ENCODE peak calls at places on chromosomes 2 and 18, in nine cellular contexts. T is cardiac muscle cell, C is psoas muscle, O is tibial nerve, S is aorta, V is hepatocyte, H is brain microvascular endothelial cell, Y is GM23338, E is adrenal gland. R is an unnamed sample. For H3K36me3, the result is how much of the 10 kb centered on the place peaks cover.

GRCh38 chr2:160224060-160224459 is 24.0 kb upstream of the ITGB6 start:
- DNase-seq in T (peak), C (no peak), O (no peak), S (no peak), V (peak), H (peak), Y (no peak), E (peak), R (no peak)

GRCh38 chr2:43178602-43179542 is 47.5 kb downstream of the ZFP36L2 start:
- DNase-seq in T (peak), C (peak), O (peak), S (peak), V (peak), H (peak), Y (peak), E (peak), R (peak)

GRCh38 chr2:238573065-238573778 is 146.5 kb downstream of the ASB1 start:
- DNase-seq in T (no peak), C (no peak), O (no peak), S (no peak), V (no peak), H (no peak), Y (peak), E (no peak), R (peak)

GRCh38 chr2:147860009-147860408 is 15.2 kb downstream of the ACVR2A start:
- DNase-seq in T (no peak), C (no peak), O (no peak), S (no peak), V (no peak), H (no peak), Y (peak), E (no peak), R (no peak)

GRCh38 chr2:183037660-183038340 is 457 bp downstream of the NCKAP1 start:
- DNase-seq in T (no peak), C (no peak), O (peak), S (peak), V (peak), H (peak), Y (peak), E (peak), R (peak)

GRCh38 chr18:1014496-1014895 is 109.8 kb downstream of the ADCYAP1 start:
- DNase-seq in T (peak), C (no peak), O (no peak), S (no peak), V (no peak), H (no peak), Y (peak), E (no peak), R (no peak)

GRCh38 chr2:27920148-27920885 is 29.8 kb downstream of the BABAM2 start:
- DNase-seq in T (peak), C (no peak), O (no peak), S (no peak), V (no peak), H (peak), Y (no peak), E (no peak), R (no peak)

GRCh38 chr2:160406591-160407392 is 86.8 kb downstream of the RBMS1 start:
- DNase-seq in T (peak), C (peak), O (peak), S (peak), V (peak), H (peak), Y (peak), E (peak), R (peak)

GRCh38 chr2:95333888-95334338 is 36.8 kb downstream of the KCNIP3 start:
- DNase-seq in T (peak), C (peak), O (no peak), S (peak), V (peak), H (no peak), Y (no peak), E (peak), R (no peak)

GRCh38 chr2:10375570-10376266 is 72.4 kb downstream of the ODC1 start:
- DNase-seq in T (no peak), C (no peak), O (no peak), S (no peak), V (no peak), H (no peak), Y (no peak), E (no peak), R (no peak)

GRCh38 chr2:210558708-210559107 is 2.3 kb downstream of the CPS1 start:
- DNase-seq in T (peak), C (no peak), O (no peak), S (no peak), V (no peak), H (peak), Y (no peak), E (no peak), R (no peak)

GRCh38 chr18:46407471-46408166 is 249.4 kb downstream of the LOXHD1 start:
- DNase-seq in T (peak), C (no peak), O (no peak), S (peak), V (peak), H (peak), Y (no peak), E (peak), R (no peak)

GRCh38 chr2:10216677-10217498 is 85.8 kb upstream of the HPCAL1 start:
- DNase-seq in T (no peak), C (no peak), O (no peak), S (peak), V (no peak), H (no peak), Y (no peak), E (no peak), R (peak)

GRCh38 chr2:201715459-201715858 is 17.0 kb upstream of the MPP4 start:
- DNase-seq in T (no peak), C (no peak), O (no peak), S (no peak), V (peak), H (no peak), Y (no peak), E (no peak), R (no peak)

GRCh38 chr2:29747786-29748470 is 173.5 kb downstream of the ALK start:
- DNase-seq in T (peak), C (no peak), O (no peak), S (no peak), V (no peak), H (peak), Y (no peak), E (no peak), R (no peak)

DNA sequence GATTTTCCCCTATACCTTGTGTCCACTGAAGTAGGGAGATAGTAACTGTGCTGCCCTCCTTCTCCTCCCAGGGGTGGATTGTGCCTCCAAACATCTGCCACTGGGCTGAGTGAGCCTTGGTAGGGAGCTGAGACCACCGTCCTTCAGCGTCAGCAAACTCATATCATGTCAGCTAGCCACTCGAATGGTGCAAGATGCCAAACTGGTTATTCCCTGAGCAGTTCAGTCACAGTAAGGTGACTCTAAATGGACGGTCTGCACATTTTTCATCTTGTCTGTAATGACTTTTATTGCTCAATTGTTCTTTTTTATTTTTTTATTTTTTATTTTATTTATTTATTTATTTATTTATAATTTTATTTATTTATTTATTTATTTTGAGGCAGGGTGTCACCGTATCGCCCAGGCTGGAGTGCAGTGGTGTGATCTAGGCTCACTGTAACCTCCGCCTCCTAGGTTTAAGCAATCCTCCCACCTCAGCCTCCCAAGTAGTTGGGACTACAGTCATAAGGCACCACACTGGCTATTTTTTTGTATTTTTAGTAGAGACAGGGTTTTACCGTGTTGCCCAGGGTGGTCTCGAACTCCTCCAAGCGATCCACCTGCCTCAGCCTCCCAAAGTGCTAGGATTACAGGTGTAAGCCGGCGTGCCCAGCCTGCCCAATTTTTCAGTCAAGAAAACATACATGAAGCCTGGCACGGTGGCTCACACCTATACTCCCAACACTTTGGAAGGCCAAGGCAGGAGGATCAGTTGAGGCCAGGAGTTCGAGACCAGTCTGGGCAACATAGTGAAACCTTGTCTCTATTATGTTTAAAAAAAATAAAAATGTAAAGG is 8.8 kb downstream of the PCBP1 start:
- DNase-seq in T (no peak), C (no peak), O (no peak), S (no peak), V (no peak), H (no peak), Y (no peak), E (no peak), R (no peak)
- H3K4me3 ChIP-seq in T (no peak), C (no peak), O (peak), S (no peak), V (no peak), H (no peak), Y (no peak), E (no peak), R (no peak)

GRCh38 chr2:155947069-155947468 is 385.5 kb downstream of the NR4A2 start:
- DNase-seq in T (no peak), C (no peak), O (no peak), S (no peak), V (no peak), H (no peak), Y (no peak), E (no peak), R (no peak)
- H3K36me3 ChIP-seq in T (under half), C (under half), O (under half), S (under half), V (under half), H (under half), Y (under half), E (under half), R (under half)

GRCh38 chr18:76446321-76446720 is 48.7 kb downstream of the ZNF516 start:
- DNase-seq in T (no peak), C (no peak), O (no peak), S (peak), V (no peak), H (no peak), Y (no peak), E (no peak), R (no peak)
- H3K4me3 ChIP-seq in T (no peak), C (peak), O (peak), S (no peak), V (no peak), H (no peak), Y (no peak), E (no peak), R (no peak)

GRCh38 chr2:82811946-82812345 is 1647.1 kb downstream of the SUCLG1 start:
- DNase-seq in T (no peak), C (no peak), O (no peak), S (no peak), V (no peak), H (no peak), Y (no peak), E (no peak), R (no peak)
- H3K36me3 ChIP-seq in T (under half), C (under half), O (under half), S (under half), V (under half), H (under half), Y (under half), E (under half), R (under half)

GRCh38 chr18:73827801-73828200 is 319.8 kb downstream of the FBXO15 start:
- DNase-seq in T (no peak), C (no peak), O (no peak), S (no peak), V (no peak), H (no peak), Y (no peak), E (no peak), R (no peak)

GRCh38 chr18:73824684-73825083 is 322.9 kb downstream of the FBXO15 start:
- DNase-seq in T (no peak), C (no peak), O (no peak), S (no peak), V (no peak), H (no peak), Y (no peak), E (no peak), R (no peak)

GRCh38 chr18:73826098-73826497 is 321.5 kb downstream of the FBXO15 start:
- DNase-seq in T (no peak), C (no peak), O (no peak), S (no peak), V (no peak), H (no peak), Y (no peak), E (no peak), R (no peak)

GRCh38 chr18:73831688-73832087 is 315.9 kb downstream of the FBXO15 start:
- DNase-seq in T (no peak), C (no peak), O (no peak), S (no peak), V (no peak), H (no peak), Y (no peak), E (no peak), R (no peak)

DNA sequence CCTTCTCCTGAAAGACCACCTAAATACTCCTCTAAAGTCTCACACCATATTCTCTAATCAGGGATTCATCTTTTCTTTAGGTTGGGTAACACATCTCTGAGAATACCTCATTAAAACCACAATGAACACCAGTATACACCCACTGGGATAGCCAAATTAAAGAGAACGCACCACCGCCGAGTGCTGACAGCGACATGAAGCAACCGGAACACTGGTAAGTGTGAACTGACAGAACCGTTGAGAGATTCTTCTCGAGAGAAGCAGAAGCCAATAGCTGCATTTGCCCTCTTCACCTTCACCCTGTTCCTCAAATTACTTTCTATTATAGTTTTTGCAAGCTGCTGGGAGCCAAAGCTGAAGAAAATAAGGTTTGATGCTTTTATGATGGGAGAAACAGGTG is 318.5 kb downstream of the FBXO15 start:
- DNase-seq in T (no peak), C (no peak), O (no peak), S (no peak), V (no peak), H (no peak), Y (no peak), E (no peak), R (no peak)
- H3K4me3 ChIP-seq in T (no peak), C (no peak), O (no peak), S (no peak), V (no peak), H (no peak), Y (no peak), E (no peak), R (no peak)

GRCh38 chr2:108485253-108485652 is 36.2 kb downstream of the GCC2 start:
- DNase-seq in T (no peak), C (no peak), O (no peak), S (no peak), V (no peak), H (no peak), Y (no peak), E (no peak), R (no peak)
- H3K36me3 ChIP-seq in T (half or more), C (under half), O (under half), S (under half), V (under half), H (under half), Y (under half), E (half or more), R (under half)

GRCh38 chr2:217604527-217605279 is 398.1 kb downstream of the TNS1 start:
- DNase-seq in T (no peak), C (peak), O (no peak), S (no peak), V (no peak), H (no peak), Y (no peak), E (peak), R (no peak)
- H3K4me3 ChIP-seq in T (no peak), C (no peak), O (no peak), S (no peak), V (no peak), H (no peak), Y (no peak), E (no peak), R (no peak)

R was measured in H7.